ENCODE peak calls at places on chromosome 12, in four cellular contexts. O is T-helper 2 cell, C is D341Med, A is nucleus accumbens. N is an unnamed sample.

GRCh38 chr12:29769162-29769820 is 14.5 kb downstream of the TMTC1 start:
- DNase-seq in A (no peak), O (no peak), C (no peak), N (no peak)

GRCh38 chr12:46296822-46297221 is 28.0 kb upstream of the SLC38A1 start:
- DNase-seq in A (no peak), O (no peak), C (no peak), N (no peak)

GRCh38 chr12:108129017-108129812 is at the start of gene WSCD2:
- DNase-seq in A (peak), O (no peak), C (peak), N (peak)

GRCh38 chr12:50185975-50186663 is 18.9 kb upstream of the CERS5 start:
- DNase-seq in A (no peak), C (no peak), O (no peak), N (no peak)

GRCh38 chr12:52093346-52093745 is 13.8 kb downstream of the SMIM41 start:
- DNase-seq in C (no peak), O (no peak), A (no peak), N (no peak)

GRCh38 chr12:46452061-46452615 is 79.6 kb upstream of the SLC38A2 start:
- DNase-seq in C (no peak), A (no peak), O (no peak), N (no peak)

GRCh38 chr12:122687091-122687490 is 16.1 kb downstream of the HCAR2 start:
- DNase-seq in O (no peak), A (no peak), C (no peak), N (no peak)

GRCh38 chr12:46896680-46897079 is 70.9 kb upstream of the SLC38A4 start:
- DNase-seq in C (no peak), O (no peak), A (no peak), N (no peak)

GRCh38 chr12:109053382-109054123 is 1.2 kb downstream of the USP30 start:
- DNase-seq in C (no peak), O (no peak), A (no peak), N (no peak)

GRCh38 chr12:103928736-103929050 is 1.5 kb upstream of the HSP90B1 start:
- DNase-seq in A (no peak), O (peak), C (no peak), N (no peak)

GRCh38 chr12:65845751-65846537 is 21.7 kb downstream of the HMGA2 start:
- DNase-seq in C (no peak), A (no peak), O (no peak), N (no peak)

GRCh38 chr12:50110127-50110761 is 1.8 kb upstream of the COX14 start:
- DNase-seq in O (no peak), A (peak), C (peak), N (no peak)

GRCh38 chr12:100767950-100768349 is 26.6 kb upstream of the ANO4 start:
- DNase-seq in A (no peak), O (no peak), C (no peak), N (no peak)

GRCh38 chr12:132729541-132730320 is 19.1 kb downstream of the PGAM5 start:
- DNase-seq in C (no peak), O (no peak), A (no peak), N (no peak)

GRCh38 chr12:54984602-54985376 is at the start of gene TESPA1:
- DNase-seq in O (peak), A (no peak), C (no peak), N (no peak)

GRCh38 chr12:65725376-65725775 is 98.9 kb upstream of the HMGA2 start:
- DNase-seq in C (no peak), O (no peak), A (no peak), N (no peak)

GRCh38 chr12:47910486-47910885 is 5.7 kb upstream of the VDR start:
- DNase-seq in C (no peak), A (no peak), O (no peak), N (no peak)

GRCh38 chr12:2336409-2336829 is 283.6 kb downstream of the CACNA1C start:
- DNase-seq in O (no peak), C (no peak), A (no peak), N (no peak)

GRCh38 chr12:117125275-117125613 is 26.0 kb upstream of the TESC start:
- DNase-seq in O (no peak), C (peak), A (peak), N (no peak)

GRCh38 chr12:9244894-9245293 is 36.7 kb upstream of the PZP start:
- DNase-seq in A (peak), O (no peak), C (no peak), N (no peak)

GRCh38 chr12:121797937-121798801 is 4.7 kb upstream of the RHOF start:
- DNase-seq in A (peak), O (no peak), C (peak), N (no peak)

GRCh38 chr12:62190921-62191746 is 69.1 kb upstream of the USP15 start:
- DNase-seq in O (no peak), C (peak), A (peak), N (no peak)

GRCh38 chr12:76123301-76124212 is 39.1 kb upstream of the NAP1L1 start:
- DNase-seq in C (no peak), A (no peak), O (no peak), N (no peak)

GRCh38 chr12:127230843-127231260 is 1036.1 kb upstream of the TMEM132C start:
- DNase-seq in C (no peak), A (no peak), O (no peak), N (no peak)